ENCODE peak calls at places on chromosomes 7 and 10, in ten cellular contexts. One of them, this sample, is unnamed.

GRCh38 chr7:144391823-144392255 is 11.7 kb downstream of the NOBOX start:
- DNase-seq in Calu3: no peak
- DNase-seq in thoracic aorta: no peak
- DNase-seq in GM06990: no peak
- DNase-seq in astrocyte: peak; percentile 27
- DNase-seq in WTC11: no peak
- DNase-seq in astrocyte of the cerebellum: peak; percentile 39
- DNase-seq in omental fat pad: no peak
- DNase-seq in activated CD8-positive, alpha-beta T cell treated with anti-CD3 and anti-CD28 coated beads for 36 hours: peak; percentile 21
- DNase-seq in mammary epithelial cell: peak; percentile 35
- DNase-seq in this sample: no peak

GRCh38 chr10:117716896-117717295 is 174.3 kb downstream of the EMX2 start:
- DNase-seq in omental fat pad: no peak
- DNase-seq in astrocyte of the cerebellum: no peak
- DNase-seq in WTC11: no peak
- DNase-seq in astrocyte: no peak
- DNase-seq in thoracic aorta: no peak
- DNase-seq in Calu3: no peak
- DNase-seq in mammary epithelial cell: peak; percentile 21
- DNase-seq in GM06990: no peak
- DNase-seq in activated CD8-positive, alpha-beta T cell treated with anti-CD3 and anti-CD28 coated beads for 36 hours: no peak
- DNase-seq in this sample: no peak

GRCh38 chr7:46368871-46369270 is 447.8 kb upstream of the IGFBP3 start:
- DNase-seq in GM06990: no peak
- DNase-seq in astrocyte of the cerebellum: no peak
- DNase-seq in activated CD8-positive, alpha-beta T cell treated with anti-CD3 and anti-CD28 coated beads for 36 hours: no peak
- DNase-seq in WTC11: no peak
- DNase-seq in omental fat pad: no peak
- DNase-seq in mammary epithelial cell: no peak
- DNase-seq in astrocyte: no peak
- DNase-seq in Calu3: no peak
- DNase-seq in thoracic aorta: no peak
- DNase-seq in this sample: no peak

GRCh38 chr7:97971120-97971989 is 18.6 kb downstream of the OCM2 start:
- DNase-seq in mammary epithelial cell: peak; percentile 33
- DNase-seq in WTC11: no peak
- DNase-seq in Calu3: peak; percentile 6
- DNase-seq in GM06990: peak; percentile 23
- DNase-seq in astrocyte: peak; percentile 19
- DNase-seq in thoracic aorta: no peak
- DNase-seq in omental fat pad: no peak
- DNase-seq in astrocyte of the cerebellum: no peak
- DNase-seq in activated CD8-positive, alpha-beta T cell treated with anti-CD3 and anti-CD28 coated beads for 36 hours: peak; percentile 44
- DNase-seq in this sample: no peak

GRCh38 chr7:2195403-2196246 is 37.1 kb downstream of the MAD1L1 start:
- DNase-seq in activated CD8-positive, alpha-beta T cell treated with anti-CD3 and anti-CD28 coated beads for 36 hours: no peak
- DNase-seq in WTC11: no peak
- DNase-seq in omental fat pad: no peak
- DNase-seq in astrocyte: no peak
- DNase-seq in thoracic aorta: no peak
- DNase-seq in Calu3: no peak
- DNase-seq in GM06990: no peak
- DNase-seq in mammary epithelial cell: no peak
- DNase-seq in astrocyte of the cerebellum: no peak
- DNase-seq in this sample: peak; percentile 37

GRCh38 chr7:143384741-143385631 is 3.8 kb downstream of the ZYX start:
- DNase-seq in WTC11: no peak
- DNase-seq in activated CD8-positive, alpha-beta T cell treated with anti-CD3 and anti-CD28 coated beads for 36 hours: no peak
- DNase-seq in omental fat pad: no peak
- DNase-seq in GM06990: no peak
- DNase-seq in astrocyte of the cerebellum: no peak
- DNase-seq in astrocyte: no peak
- DNase-seq in mammary epithelial cell: no peak
- DNase-seq in thoracic aorta: no peak
- DNase-seq in Calu3: no peak
- DNase-seq in this sample: no peak

GRCh38 chr10:54501919-54502318 is 299.1 kb downstream of the PCDH15 start:
- DNase-seq in astrocyte of the cerebellum: no peak
- DNase-seq in activated CD8-positive, alpha-beta T cell treated with anti-CD3 and anti-CD28 coated beads for 36 hours: no peak
- DNase-seq in Calu3: no peak
- DNase-seq in mammary epithelial cell: no peak
- DNase-seq in WTC11: no peak
- DNase-seq in omental fat pad: no peak
- DNase-seq in GM06990: no peak
- DNase-seq in thoracic aorta: no peak
- DNase-seq in astrocyte: no peak
- DNase-seq in this sample: no peak

GRCh38 chr7:1425292-1426136 is 33.8 kb downstream of the MICALL2 start:
- DNase-seq in WTC11: peak; percentile 45
- DNase-seq in GM06990: no peak
- DNase-seq in Calu3: peak; percentile 42
- DNase-seq in astrocyte of the cerebellum: no peak
- DNase-seq in activated CD8-positive, alpha-beta T cell treated with anti-CD3 and anti-CD28 coated beads for 36 hours: peak; percentile 19
- DNase-seq in mammary epithelial cell: no peak
- DNase-seq in thoracic aorta: no peak
- DNase-seq in astrocyte: no peak
- DNase-seq in omental fat pad: no peak
- DNase-seq in this sample: no peak

DNA sequence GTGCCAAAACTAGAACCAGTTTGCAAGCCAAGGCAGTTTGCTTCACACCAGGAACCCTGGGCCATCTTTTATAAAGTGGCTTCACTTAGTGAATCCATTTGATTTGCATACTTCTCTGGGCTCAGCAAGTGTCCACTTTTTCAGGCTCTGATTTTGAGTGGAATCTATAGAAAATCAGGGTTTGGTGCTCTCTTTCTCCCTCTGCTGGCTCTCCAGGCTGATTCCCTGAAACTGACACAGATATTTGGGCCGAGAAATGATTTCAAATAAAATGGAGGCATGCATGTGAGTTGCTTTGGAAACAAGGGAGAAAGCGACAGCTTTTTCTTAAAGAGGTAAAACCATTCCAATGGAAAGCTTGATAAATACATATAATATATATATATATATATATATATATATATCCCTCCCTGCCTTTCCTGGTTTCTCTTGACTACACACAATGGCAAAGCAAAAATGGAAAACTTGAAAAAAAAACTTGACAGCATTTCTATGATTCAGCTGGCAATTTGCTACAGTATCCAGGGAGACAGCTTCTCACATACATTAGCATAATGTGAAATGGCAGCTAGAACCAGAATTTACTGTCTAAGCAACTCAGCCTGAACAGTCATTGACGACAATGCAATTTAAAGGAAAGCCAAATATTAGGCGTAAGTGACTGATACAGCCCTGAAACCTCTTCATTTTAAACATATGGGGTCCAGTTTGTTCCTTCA is 188.4 kb downstream of the TMEM178B start:
- DNase-seq in WTC11: no peak
- DNase-seq in mammary epithelial cell: no peak
- DNase-seq in astrocyte: no peak
- DNase-seq in thoracic aorta: no peak
- DNase-seq in GM06990: no peak
- DNase-seq in astrocyte of the cerebellum: no peak
- DNase-seq in omental fat pad: no peak
- DNase-seq in activated CD8-positive, alpha-beta T cell treated with anti-CD3 and anti-CD28 coated beads for 36 hours: no peak
- DNase-seq in Calu3: no peak
- DNase-seq in this sample: no peak
- TF ChIP-seq CTCF in WTC11: peak; percentile 35
- TF ChIP-seq CTCF in mammary epithelial cell: peak; percentile 29
- TF ChIP-seq CTCF in astrocyte: peak; percentile 43
- TF ChIP-seq CTCF in thoracic aorta: no peak
- TF ChIP-seq CTCF in GM06990: peak; percentile 20
- TF ChIP-seq CTCF in astrocyte of the cerebellum: peak; percentile 59
- TF ChIP-seq CTCF in omental fat pad: no peak
- TF ChIP-seq CTCF in activated CD8-positive, alpha-beta T cell treated with anti-CD3 and anti-CD28 coated beads for 36 hours: no peak
- TF ChIP-seq CTCF in Calu3: no peak
- TF ChIP-seq CTCF in this sample: no peak

GRCh38 chr10:32189400-32190084 is 133.3 kb upstream of the KIF5B start:
- DNase-seq in astrocyte: peak; percentile 12
- DNase-seq in thoracic aorta: no peak
- DNase-seq in omental fat pad: no peak
- DNase-seq in Calu3: peak; percentile 25
- DNase-seq in mammary epithelial cell: no peak
- DNase-seq in astrocyte of the cerebellum: peak; percentile 22
- DNase-seq in WTC11: no peak
- DNase-seq in GM06990: no peak
- DNase-seq in activated CD8-positive, alpha-beta T cell treated with anti-CD3 and anti-CD28 coated beads for 36 hours: no peak
- DNase-seq in this sample: no peak

GRCh38 chr10:32187686-32188085 is 131.5 kb upstream of the KIF5B start:
- DNase-seq in astrocyte: no peak
- DNase-seq in thoracic aorta: no peak
- DNase-seq in WTC11: no peak
- DNase-seq in activated CD8-positive, alpha-beta T cell treated with anti-CD3 and anti-CD28 coated beads for 36 hours: no peak
- DNase-seq in omental fat pad: no peak
- DNase-seq in mammary epithelial cell: no peak
- DNase-seq in GM06990: no peak
- DNase-seq in Calu3: no peak
- DNase-seq in astrocyte of the cerebellum: no peak
- DNase-seq in this sample: peak; percentile 70

GRCh38 chr10:32190890-32191491 is 134.8 kb upstream of the KIF5B start:
- DNase-seq in Calu3: no peak
- DNase-seq in mammary epithelial cell: peak; percentile 27
- DNase-seq in astrocyte: no peak
- DNase-seq in omental fat pad: no peak
- DNase-seq in astrocyte of the cerebellum: peak; percentile 34
- DNase-seq in WTC11: no peak
- DNase-seq in thoracic aorta: no peak
- DNase-seq in GM06990: peak; percentile 31
- DNase-seq in activated CD8-positive, alpha-beta T cell treated with anti-CD3 and anti-CD28 coated beads for 36 hours: no peak
- DNase-seq in this sample: no peak
- TF ChIP-seq CTCF in Calu3: peak; percentile 47
- TF ChIP-seq CTCF in mammary epithelial cell: peak; percentile 66
- TF ChIP-seq CTCF in astrocyte: peak; percentile 85
- TF ChIP-seq CTCF in omental fat pad: no peak
- TF ChIP-seq CTCF in astrocyte of the cerebellum: peak; percentile 46
- TF ChIP-seq CTCF in WTC11: peak; percentile 40
- TF ChIP-seq CTCF in thoracic aorta: peak; percentile 81
- TF ChIP-seq CTCF in GM06990: peak; percentile 61
- TF ChIP-seq CTCF in activated CD8-positive, alpha-beta T cell treated with anti-CD3 and anti-CD28 coated beads for 36 hours: peak; percentile 77
- TF ChIP-seq CTCF in this sample: no peak

DNA sequence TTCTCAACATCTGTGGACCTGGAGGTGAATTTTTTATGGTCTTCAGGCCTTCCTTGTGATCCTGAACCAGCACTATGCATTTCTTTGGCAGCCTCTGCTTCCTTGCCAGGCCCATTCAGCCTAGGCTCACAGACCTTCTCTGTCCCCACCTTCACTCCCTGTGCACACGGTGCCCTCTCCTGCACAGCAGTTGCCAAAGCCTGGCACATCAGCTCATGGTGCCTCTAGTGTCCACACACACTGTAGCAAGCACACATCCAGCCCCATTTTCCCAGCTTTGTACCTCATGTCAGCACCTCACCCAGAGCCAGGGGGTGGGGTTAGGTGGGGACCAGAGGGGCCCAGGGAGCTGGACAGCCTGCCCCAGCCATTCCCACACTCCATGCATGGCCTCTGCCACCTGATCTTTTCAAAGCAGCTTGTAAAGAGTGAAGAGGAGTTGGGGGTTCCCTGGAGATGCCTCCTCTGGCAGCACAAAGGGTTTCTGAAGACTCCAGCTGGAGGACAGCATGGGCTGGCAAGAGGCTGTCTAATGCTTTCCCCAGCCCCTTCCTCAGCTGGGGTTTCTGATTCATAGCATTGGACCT is 57.9 kb upstream of the TMEM72 start:
- DNase-seq in thoracic aorta: no peak
- DNase-seq in GM06990: no peak
- DNase-seq in WTC11: no peak
- DNase-seq in Calu3: peak; percentile 17
- DNase-seq in mammary epithelial cell: no peak
- DNase-seq in activated CD8-positive, alpha-beta T cell treated with anti-CD3 and anti-CD28 coated beads for 36 hours: no peak
- DNase-seq in astrocyte of the cerebellum: no peak
- DNase-seq in astrocyte: no peak
- DNase-seq in omental fat pad: no peak
- DNase-seq in this sample: no peak
- TF ChIP-seq CTCF in thoracic aorta: no peak
- TF ChIP-seq CTCF in GM06990: peak; percentile 7
- TF ChIP-seq CTCF in WTC11: no peak
- TF ChIP-seq CTCF in Calu3: no peak
- TF ChIP-seq CTCF in mammary epithelial cell: peak; percentile 50
- TF ChIP-seq CTCF in activated CD8-positive, alpha-beta T cell treated with anti-CD3 and anti-CD28 coated beads for 36 hours: no peak
- TF ChIP-seq CTCF in astrocyte of the cerebellum: peak; percentile 54
- TF ChIP-seq CTCF in astrocyte: no peak
- TF ChIP-seq CTCF in omental fat pad: no peak
- TF ChIP-seq CTCF in this sample: no peak

DNA sequence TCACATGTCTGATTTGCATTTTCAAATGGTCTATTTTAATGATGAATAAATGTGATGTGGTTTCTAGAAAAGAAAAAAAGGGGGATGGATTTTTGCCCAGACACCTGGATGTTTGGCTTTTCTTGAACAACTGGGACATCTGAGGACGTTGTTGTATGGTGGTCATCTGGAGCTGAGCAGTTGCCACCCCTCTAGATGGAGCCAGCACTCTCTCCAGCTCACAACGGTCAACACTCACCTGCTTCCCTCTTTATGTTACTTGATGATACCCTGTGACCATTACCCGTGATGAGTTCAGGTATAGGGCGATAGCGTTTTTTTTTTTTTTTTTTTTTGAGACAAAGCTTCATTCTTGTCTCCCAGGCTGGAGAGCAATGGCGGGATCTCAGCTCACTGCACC is 30.1 kb upstream of the PAXIP1 start:
- DNase-seq in thoracic aorta: no peak
- DNase-seq in omental fat pad: no peak
- DNase-seq in GM06990: no peak
- DNase-seq in astrocyte: no peak
- DNase-seq in WTC11: no peak
- DNase-seq in activated CD8-positive, alpha-beta T cell treated with anti-CD3 and anti-CD28 coated beads for 36 hours: no peak
- DNase-seq in astrocyte of the cerebellum: no peak
- DNase-seq in mammary epithelial cell: no peak
- DNase-seq in Calu3: no peak
- DNase-seq in this sample: no peak
- TF ChIP-seq CTCF in thoracic aorta: no peak
- TF ChIP-seq CTCF in omental fat pad: no peak
- TF ChIP-seq CTCF in GM06990: no peak
- TF ChIP-seq CTCF in astrocyte: no peak
- TF ChIP-seq CTCF in WTC11: no peak
- TF ChIP-seq CTCF in activated CD8-positive, alpha-beta T cell treated with anti-CD3 and anti-CD28 coated beads for 36 hours: no peak
- TF ChIP-seq CTCF in astrocyte of the cerebellum: no peak
- TF ChIP-seq CTCF in mammary epithelial cell: peak; percentile 8
- TF ChIP-seq CTCF in Calu3: no peak
- TF ChIP-seq CTCF in this sample: no peak

This sample was measured in lower leg skin.